ENCODE peak calls at places on chromosomes 13 and 19, in ten cellular contexts. P, B, Y, S, Q, D, R, U, C and Z are unnamed samples.

GRCh38 chr13:98768522-98768921 is 16.1 kb upstream of the SLC15A1 start:
- DNase-seq in P (no peak), B (no peak), Y (no peak), S (no peak), Q (no peak), D (no peak), R (no peak), U (no peak), C (no peak), Z (no peak)

GRCh38 chr13:20291675-20292074 is 59.6 kb upstream of the GJB6 start:
- DNase-seq in P (no peak), B (no peak), Y (no peak), S (no peak), Q (no peak), D (no peak), R (no peak), U (no peak), C (no peak), Z (no peak)

GRCh38 chr13:25286308-25286968 is 850 bp downstream of the MTMR6 start:
- DNase-seq in P (peak), B (peak), Y (peak), S (peak), Q (no peak), D (peak), R (no peak), U (peak), C (no peak), Z (no peak)

GRCh38 chr13:23725922-23726321 is 155.7 kb downstream of the TNFRSF19 start:
- DNase-seq in P (no peak), B (no peak), Y (no peak), S (no peak), Q (no peak), D (no peak), R (no peak), U (no peak), C (no peak), Z (no peak)

GRCh38 chr13:81275666-81276258 is 934.8 kb upstream of the SPRY2 start:
- DNase-seq in P (no peak), B (no peak), Y (no peak), S (no peak), Q (no peak), D (no peak), R (peak), U (no peak), C (peak), Z (no peak)

GRCh38 chr13:43303040-43303729 is 279.8 kb downstream of the DNAJC15 start:
- DNase-seq in P (peak), B (no peak), Y (peak), S (peak), Q (no peak), D (peak), R (peak), U (peak), C (peak), Z (no peak)

GRCh38 chr13:20359335-20359734 is 127.2 kb upstream of the GJB6 start:
- DNase-seq in P (no peak), B (no peak), Y (no peak), S (peak), Q (peak), D (no peak), R (no peak), U (no peak), C (no peak), Z (no peak)

GRCh38 chr13:85497652-85498051 is 301.6 kb downstream of the SLITRK6 start:
- DNase-seq in P (no peak), B (no peak), Y (no peak), S (peak), Q (peak), D (no peak), R (no peak), U (no peak), C (no peak), Z (no peak)

GRCh38 chr19:33374406-33374703 is 846 bp downstream of the CEBPG start:
- DNase-seq in P (no peak), B (no peak), Y (peak), S (peak), Q (no peak), D (peak), R (no peak), U (no peak), C (no peak), Z (peak)

GRCh38 chr13:84609716-84610115 is 727.4 kb upstream of the SLITRK1 start:
- DNase-seq in P (no peak), B (no peak), Y (no peak), S (peak), Q (no peak), D (no peak), R (no peak), U (no peak), C (no peak), Z (no peak)

GRCh38 chr13:113935523-113935922 is 38.4 kb downstream of the C13orf46 start:
- DNase-seq in P (no peak), B (no peak), Y (no peak), S (no peak), Q (no peak), D (no peak), R (no peak), U (no peak), C (no peak), Z (peak)

GRCh38 chr13:77511552-77511951 is 24.0 kb upstream of the SCEL start:
- DNase-seq in P (no peak), B (no peak), Y (no peak), S (peak), Q (no peak), D (no peak), R (no peak), U (no peak), C (no peak), Z (no peak)

GRCh38 chr13:70391678-70392077 is 283.4 kb upstream of the KLHL1 start:
- DNase-seq in P (peak), B (no peak), Y (no peak), S (no peak), Q (no peak), D (peak), R (no peak), U (no peak), C (peak), Z (no peak)

GRCh38 chr13:39527961-39528720 is 74.9 kb downstream of the LHFPL6 start:
- DNase-seq in P (no peak), B (no peak), Y (no peak), S (peak), Q (peak), D (no peak), R (no peak), U (no peak), C (no peak), Z (no peak)

GRCh38 chr19:49400034-49400433 is 12.0 kb downstream of the KASH5 start:
- DNase-seq in P (no peak), B (peak), Y (no peak), S (no peak), Q (no peak), D (no peak), R (no peak), U (no peak), C (no peak), Z (no peak)

GRCh38 chr13:107600986-107601385 is 614.4 kb downstream of the LIG4 start:
- DNase-seq in P (no peak), B (peak), Y (no peak), S (no peak), Q (no peak), D (no peak), R (no peak), U (no peak), C (no peak), Z (no peak)

GRCh38 chr19:34507414-34508067 is 26.0 kb downstream of the WTIP start:
- DNase-seq in P (no peak), B (no peak), Y (no peak), S (no peak), Q (no peak), D (no peak), R (no peak), U (no peak), C (no peak), Z (no peak)

GRCh38 chr13:111033172-111034133 is 81.7 kb upstream of the ARHGEF7 start:
- DNase-seq in P (no peak), B (no peak), Y (no peak), S (no peak), Q (no peak), D (no peak), R (no peak), U (no peak), C (no peak), Z (no peak)

GRCh38 chr19:18519962-18520847 is 1.7 kb downstream of the ELL start:
- DNase-seq in P (peak), B (peak), Y (peak), S (peak), Q (peak), D (peak), R (no peak), U (peak), C (peak), Z (no peak)

GRCh38 chr13:40665754-40666057 is 735 bp downstream of the FOXO1 start:
- DNase-seq in P (no peak), B (no peak), Y (no peak), S (peak), Q (no peak), D (no peak), R (no peak), U (no peak), C (no peak), Z (no peak)

GRCh38 chr19:45419895-45420294 is 3.8 kb downstream of the ERCC1 start:
- DNase-seq in P (no peak), B (no peak), Y (no peak), S (no peak), Q (no peak), D (no peak), R (no peak), U (no peak), C (no peak), Z (no peak)

GRCh38 chr19:22545751-22546150 is 88.4 kb upstream of the ZNF492 start:
- DNase-seq in P (peak), B (peak), Y (peak), S (peak), Q (no peak), D (peak), R (peak), U (peak), C (no peak), Z (no peak)

GRCh38 chr19:35349614-35350521 is 2.2 kb downstream of the FFAR1 start:
- DNase-seq in P (no peak), B (peak), Y (peak), S (no peak), Q (no peak), D (peak), R (no peak), U (no peak), C (no peak), Z (peak)

GRCh38 chr19:19402656-19403372 is 2.7 kb upstream of the GATAD2A start:
- DNase-seq in P (no peak), B (no peak), Y (no peak), S (no peak), Q (no peak), D (no peak), R (no peak), U (no peak), C (no peak), Z (no peak)

GRCh38 chr13:46575843-46576242 is 22.9 kb downstream of the LRCH1 start:
- DNase-seq in P (no peak), B (no peak), Y (no peak), S (peak), Q (no peak), D (no peak), R (no peak), U (peak), C (no peak), Z (no peak)

DNA sequence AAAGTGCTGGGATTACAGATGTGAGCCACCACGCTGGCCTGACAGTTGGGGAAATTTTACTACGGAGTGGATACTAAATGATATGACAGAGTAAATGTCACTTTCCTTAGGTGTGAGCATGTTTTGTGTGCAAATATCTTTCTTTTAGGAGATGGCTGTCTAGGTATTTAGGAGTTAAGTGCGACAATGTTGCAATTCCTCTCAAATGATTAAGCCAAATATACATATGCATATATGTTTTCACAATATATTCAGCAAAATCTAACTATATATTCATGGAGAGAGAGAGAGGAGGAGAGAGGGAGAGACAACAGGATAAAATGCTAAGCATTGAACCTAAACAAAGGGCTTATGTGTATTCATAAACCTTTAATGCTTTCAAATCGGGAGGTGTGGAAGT is 5.4 kb upstream of the SERTAD3 start:
- DNase-seq in P (no peak), B (no peak), Y (no peak), S (no peak), Q (no peak), D (no peak), R (no peak), U (no peak), C (no peak), Z (no peak)
- H3K4me3 ChIP-seq in P (no peak), B (no peak), Y (no peak), S (no peak), Q (no peak), D (no peak), R (no peak), U (no peak), C (no peak), Z (no peak)

DNA sequence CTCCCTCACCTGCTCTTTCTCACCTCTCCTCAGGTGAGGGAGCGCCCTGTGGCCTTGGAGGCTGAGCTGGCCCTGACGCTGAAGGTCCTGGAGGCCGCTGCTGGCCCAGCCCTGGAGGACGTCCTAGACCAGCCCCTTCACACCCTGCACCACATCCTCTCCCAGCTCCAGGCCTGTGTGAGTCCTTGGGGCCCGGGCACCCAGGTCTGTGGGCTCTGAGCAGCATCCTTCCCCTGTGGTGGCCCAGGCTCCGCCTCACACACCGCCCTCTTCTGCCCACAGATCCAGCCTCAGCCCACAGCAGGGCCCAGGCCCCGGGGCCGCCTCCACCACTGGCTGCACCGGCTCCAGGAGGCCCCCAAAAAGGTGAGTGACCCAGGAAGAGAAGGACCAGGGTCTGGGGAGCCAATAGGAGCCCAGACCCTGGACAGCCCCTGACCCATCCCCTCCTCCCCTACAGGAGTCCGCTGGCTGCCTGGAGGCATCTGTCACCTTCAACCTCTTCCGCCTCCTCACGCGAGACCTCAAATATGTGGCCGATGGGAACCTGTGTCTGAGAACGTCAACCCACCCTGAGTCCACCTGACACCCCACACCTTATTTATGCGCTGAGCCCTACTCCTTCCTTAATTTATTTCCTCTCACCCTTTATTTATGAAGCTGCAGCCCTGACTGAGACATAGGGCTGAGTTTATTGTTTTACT is 1.9 kb downstream of the IFNL1 start:
- DNase-seq in P (peak), B (peak), Y (no peak), S (no peak), Q (no peak), D (no peak), R (no peak), U (no peak), C (no peak), Z (peak)
- H3K4me3 ChIP-seq in P (no peak), B (no peak), Y (no peak), S (no peak), Q (no peak), D (no peak), R (no peak), U (no peak), C (no peak), Z (no peak)

DNA sequence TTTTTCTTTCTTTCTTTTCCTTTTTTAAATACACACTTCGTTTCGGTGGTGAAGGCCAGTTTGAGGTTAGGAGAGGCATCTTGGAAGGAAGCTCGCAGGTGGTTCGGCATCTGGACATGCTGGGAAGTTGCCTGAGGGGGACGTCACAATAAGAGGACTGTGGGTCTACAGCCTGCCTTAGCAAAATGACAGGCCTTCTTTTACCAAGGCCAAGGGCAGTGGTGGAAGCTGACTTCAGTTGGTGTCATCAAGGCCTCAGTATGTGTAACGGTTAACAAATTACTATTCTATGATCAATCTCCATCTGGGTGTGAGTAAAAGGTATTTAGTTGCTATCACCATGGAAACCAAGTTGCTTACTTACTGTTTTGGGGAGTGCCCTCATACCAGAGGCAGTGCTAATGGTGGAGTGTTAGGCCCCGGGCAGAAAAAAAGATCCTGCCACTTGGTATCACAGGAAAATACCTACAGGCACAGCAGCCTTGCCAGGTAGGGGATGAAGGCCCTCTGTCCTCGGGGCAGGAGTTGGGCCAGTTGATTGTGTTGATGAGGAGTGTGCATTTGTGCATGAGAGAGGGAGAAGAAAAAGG is 10.3 kb downstream of the ACTN4 start:
- DNase-seq in P (no peak), B (no peak), Y (no peak), S (peak), Q (peak), D (no peak), R (no peak), U (no peak), C (no peak), Z (no peak)
- H3K4me3 ChIP-seq in P (no peak), B (no peak), Y (no peak), S (no peak), Q (no peak), D (no peak), R (no peak), U (no peak), C (no peak), Z (no peak)

DNA sequence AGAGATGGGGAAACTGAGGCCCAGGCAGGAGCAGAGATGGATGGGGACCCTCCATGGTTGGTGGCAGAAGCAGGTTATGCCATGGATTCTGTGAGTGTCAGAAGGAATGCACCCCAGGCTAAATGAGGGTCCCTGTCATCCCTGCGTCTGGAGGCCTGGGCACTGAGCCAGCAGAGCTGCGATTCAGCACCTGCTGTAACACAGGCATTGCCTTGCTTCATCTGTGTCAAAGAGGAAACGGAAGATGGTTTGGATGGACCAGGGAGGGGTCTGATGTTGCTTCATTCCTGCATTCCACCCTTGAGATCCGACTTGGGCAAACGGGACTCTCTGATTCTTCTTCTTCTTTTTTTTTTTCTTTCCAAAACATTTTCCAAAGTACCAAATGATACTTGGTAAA is 1.2 kb downstream of the C5AR1 start:
- DNase-seq in P (no peak), B (peak), Y (no peak), S (no peak), Q (no peak), D (peak), R (no peak), U (peak), C (no peak), Z (no peak)
- H3K4me3 ChIP-seq in P (peak), B (no peak), Y (no peak), S (no peak), Q (no peak), D (no peak), R (no peak), U (no peak), C (no peak), Z (peak)

DNA sequence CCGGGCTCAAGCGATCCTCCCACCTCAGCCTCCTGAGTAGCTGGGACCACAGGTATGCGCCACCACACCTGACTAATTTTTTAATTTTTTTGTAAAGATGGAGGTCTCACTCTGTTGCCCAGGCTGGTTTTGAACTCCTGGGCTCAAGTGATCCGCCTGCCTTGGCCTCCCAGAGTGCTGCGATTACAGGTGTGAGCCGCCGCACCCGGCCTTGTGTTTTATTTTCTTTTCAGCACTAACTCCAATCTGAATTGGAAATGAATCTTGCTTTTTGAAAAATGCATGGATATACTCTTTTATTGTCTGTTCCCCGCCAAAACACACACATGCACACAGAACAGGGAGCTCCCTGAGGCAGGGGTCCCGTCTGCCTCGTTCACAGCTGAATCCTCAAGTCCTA is 1.3 kb upstream of the ISOC2 start:
- DNase-seq in P (no peak), B (no peak), Y (no peak), S (no peak), Q (no peak), D (no peak), R (no peak), U (no peak), C (no peak), Z (no peak)
- H3K4me3 ChIP-seq in P (peak), B (no peak), Y (no peak), S (no peak), Q (no peak), D (no peak), R (no peak), U (no peak), C (no peak), Z (no peak)

DNA sequence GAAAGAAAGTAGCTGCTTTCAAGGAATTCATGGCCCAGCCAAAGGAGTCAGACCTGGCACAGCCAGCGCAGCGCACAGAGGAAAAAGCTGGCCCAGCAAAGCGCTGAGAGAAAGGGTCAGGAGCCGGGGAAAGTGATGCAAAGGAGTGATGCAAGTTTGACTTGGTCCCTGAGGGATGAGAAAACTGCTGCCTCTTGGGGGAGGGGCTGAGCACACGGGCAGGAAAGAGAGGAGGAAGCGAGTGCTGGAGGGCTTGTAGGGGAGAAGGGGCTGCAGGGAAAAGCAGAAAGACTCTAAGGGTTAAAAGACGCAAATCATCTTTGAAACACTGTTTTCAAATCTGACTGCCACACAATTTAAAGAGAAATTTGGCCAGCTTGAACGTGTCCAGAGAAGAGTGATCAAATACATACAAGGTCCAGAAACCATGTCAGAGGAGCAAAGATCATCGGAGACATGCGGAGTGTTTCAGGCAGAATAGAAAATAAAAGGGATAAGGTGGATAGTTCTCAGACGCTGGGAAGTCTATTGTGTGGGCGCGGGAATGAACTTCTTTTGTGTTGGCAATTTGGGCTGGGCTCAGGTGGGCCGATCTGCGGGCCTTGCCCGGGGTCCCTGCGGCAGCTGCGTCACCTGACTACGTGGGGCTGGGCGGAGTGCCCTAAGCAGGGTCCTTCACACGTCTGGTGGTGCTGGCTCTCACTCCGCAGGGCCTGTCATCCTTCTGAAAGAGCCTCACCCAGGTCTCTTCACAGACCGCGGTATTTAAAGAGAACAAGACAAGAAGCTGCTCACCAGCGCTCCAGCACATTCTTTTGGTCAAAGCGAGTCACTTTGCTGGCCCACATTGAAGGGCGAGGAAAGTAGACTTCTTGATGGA is 18.1 kb downstream of the N4BP2L1 start:
- DNase-seq in P (no peak), B (no peak), Y (no peak), S (peak), Q (no peak), D (no peak), R (no peak), U (peak), C (no peak), Z (no peak)
- H3K4me3 ChIP-seq in P (no peak), B (no peak), Y (no peak), S (no peak), Q (no peak), D (no peak), R (peak), U (peak), C (no peak), Z (peak)